ENCODE peak calls at places on chromosomes 16 and 17, in eight cellular contexts. One of them, this sample, is unnamed.

GRCh38 chr17:42849451-42850157 is 1.4 kb upstream of the AOC3 start:
- DNase-seq in skeletal muscle cell: no peak
- DNase-seq in midbrain: no peak
- DNase-seq in left cardiac atrium: no peak
- DNase-seq in fibroblast of mammary gland: no peak
- DNase-seq in stimulated activated CD8-positive, alpha-beta memory T cell treated with anti-CD3 and anti-CD28 coated beads, Interleukin-4, amount 100 ng/mL, for 1 hour: no peak
- DNase-seq in lung: no peak
- DNase-seq in aorta: no peak
- DNase-seq in this sample: no peak

GRCh38 chr17:35245196-35245486 is 2.3 kb downstream of the SLFN5 start:
- DNase-seq in lung: no peak
- DNase-seq in skeletal muscle cell: peak
- DNase-seq in aorta: no peak
- DNase-seq in left cardiac atrium: no peak
- DNase-seq in fibroblast of mammary gland: peak
- DNase-seq in midbrain: no peak
- DNase-seq in stimulated activated CD8-positive, alpha-beta memory T cell treated with anti-CD3 and anti-CD28 coated beads, Interleukin-4, amount 100 ng/mL, for 1 hour: no peak
- DNase-seq in this sample: no peak

GRCh38 chr17:55446581-55447205 is 25.1 kb upstream of the MMD start:
- DNase-seq in skeletal muscle cell: no peak
- DNase-seq in stimulated activated CD8-positive, alpha-beta memory T cell treated with anti-CD3 and anti-CD28 coated beads, Interleukin-4, amount 100 ng/mL, for 1 hour: no peak
- DNase-seq in lung: no peak
- DNase-seq in midbrain: no peak
- DNase-seq in aorta: no peak
- DNase-seq in fibroblast of mammary gland: no peak
- DNase-seq in left cardiac atrium: no peak
- DNase-seq in this sample: no peak

GRCh38 chr16:81337097-81337496 is 22.3 kb downstream of the GAN start:
- DNase-seq in midbrain: no peak
- DNase-seq in stimulated activated CD8-positive, alpha-beta memory T cell treated with anti-CD3 and anti-CD28 coated beads, Interleukin-4, amount 100 ng/mL, for 1 hour: no peak
- DNase-seq in skeletal muscle cell: no peak
- DNase-seq in aorta: no peak
- DNase-seq in left cardiac atrium: no peak
- DNase-seq in fibroblast of mammary gland: peak
- DNase-seq in lung: no peak
- DNase-seq in this sample: no peak

GRCh38 chr16:84885024-84885910 is 65.5 kb downstream of the CRISPLD2 start:
- DNase-seq in skeletal muscle cell: no peak
- DNase-seq in left cardiac atrium: peak
- DNase-seq in midbrain: peak
- DNase-seq in stimulated activated CD8-positive, alpha-beta memory T cell treated with anti-CD3 and anti-CD28 coated beads, Interleukin-4, amount 100 ng/mL, for 1 hour: no peak
- DNase-seq in lung: no peak
- DNase-seq in fibroblast of mammary gland: peak
- DNase-seq in aorta: no peak
- DNase-seq in this sample: no peak

GRCh38 chr17:27038676-27039075 is 255.2 kb upstream of the WSB1 start:
- DNase-seq in lung: no peak
- DNase-seq in fibroblast of mammary gland: no peak
- DNase-seq in stimulated activated CD8-positive, alpha-beta memory T cell treated with anti-CD3 and anti-CD28 coated beads, Interleukin-4, amount 100 ng/mL, for 1 hour: no peak
- DNase-seq in aorta: no peak
- DNase-seq in left cardiac atrium: no peak
- DNase-seq in skeletal muscle cell: no peak
- DNase-seq in midbrain: no peak
- DNase-seq in this sample: no peak

GRCh38 chr16:88688013-88688778 is 1.9 kb upstream of the SNAI3 start:
- DNase-seq in stimulated activated CD8-positive, alpha-beta memory T cell treated with anti-CD3 and anti-CD28 coated beads, Interleukin-4, amount 100 ng/mL, for 1 hour: no peak
- DNase-seq in lung: no peak
- DNase-seq in left cardiac atrium: no peak
- DNase-seq in aorta: no peak
- DNase-seq in fibroblast of mammary gland: no peak
- DNase-seq in skeletal muscle cell: no peak
- DNase-seq in midbrain: no peak
- DNase-seq in this sample: no peak

GRCh38 chr16:23567602-23568001 is 10.1 kb downstream of the UBFD1 start:
- DNase-seq in left cardiac atrium: no peak
- DNase-seq in stimulated activated CD8-positive, alpha-beta memory T cell treated with anti-CD3 and anti-CD28 coated beads, Interleukin-4, amount 100 ng/mL, for 1 hour: no peak
- DNase-seq in lung: no peak
- DNase-seq in skeletal muscle cell: no peak
- DNase-seq in midbrain: no peak
- DNase-seq in fibroblast of mammary gland: no peak
- DNase-seq in aorta: no peak
- DNase-seq in this sample: no peak

GRCh38 chr17:14688134-14688533 is 387.3 kb downstream of the HS3ST3B1 start:
- DNase-seq in skeletal muscle cell: no peak
- DNase-seq in midbrain: no peak
- DNase-seq in aorta: no peak
- DNase-seq in left cardiac atrium: no peak
- DNase-seq in stimulated activated CD8-positive, alpha-beta memory T cell treated with anti-CD3 and anti-CD28 coated beads, Interleukin-4, amount 100 ng/mL, for 1 hour: no peak
- DNase-seq in fibroblast of mammary gland: peak
- DNase-seq in lung: no peak
- DNase-seq in this sample: no peak

GRCh38 chr16:85202631-85203461 is 90.6 kb upstream of the CIBAR2 start:
- DNase-seq in skeletal muscle cell: peak
- DNase-seq in aorta: peak
- DNase-seq in fibroblast of mammary gland: peak
- DNase-seq in left cardiac atrium: peak
- DNase-seq in lung: peak
- DNase-seq in midbrain: peak
- DNase-seq in stimulated activated CD8-positive, alpha-beta memory T cell treated with anti-CD3 and anti-CD28 coated beads, Interleukin-4, amount 100 ng/mL, for 1 hour: no peak
- DNase-seq in this sample: no peak

GRCh38 chr16:84597518-84598390 is 20.1 kb downstream of the COTL1 start:
- DNase-seq in left cardiac atrium: no peak
- DNase-seq in skeletal muscle cell: no peak
- DNase-seq in stimulated activated CD8-positive, alpha-beta memory T cell treated with anti-CD3 and anti-CD28 coated beads, Interleukin-4, amount 100 ng/mL, for 1 hour: no peak
- DNase-seq in fibroblast of mammary gland: no peak
- DNase-seq in aorta: no peak
- DNase-seq in midbrain: no peak
- DNase-seq in lung: no peak
- DNase-seq in this sample: peak

GRCh38 chr16:14307059-14307531 is 236.0 kb downstream of the MRTFB start:
- DNase-seq in midbrain: no peak
- DNase-seq in aorta: peak
- DNase-seq in left cardiac atrium: no peak
- DNase-seq in lung: no peak
- DNase-seq in skeletal muscle cell: no peak
- DNase-seq in fibroblast of mammary gland: no peak
- DNase-seq in stimulated activated CD8-positive, alpha-beta memory T cell treated with anti-CD3 and anti-CD28 coated beads, Interleukin-4, amount 100 ng/mL, for 1 hour: no peak
- DNase-seq in this sample: no peak

GRCh38 chr17:16259926-16260325 is 42.9 kb downstream of the PIGL start:
- DNase-seq in aorta: no peak
- DNase-seq in skeletal muscle cell: no peak
- DNase-seq in lung: no peak
- DNase-seq in stimulated activated CD8-positive, alpha-beta memory T cell treated with anti-CD3 and anti-CD28 coated beads, Interleukin-4, amount 100 ng/mL, for 1 hour: no peak
- DNase-seq in midbrain: no peak
- DNase-seq in fibroblast of mammary gland: no peak
- DNase-seq in left cardiac atrium: no peak
- DNase-seq in this sample: no peak

GRCh38 chr17:4900231-4901107 is 1.1 kb downstream of the C17orf107 start:
- DNase-seq in aorta: no peak
- DNase-seq in left cardiac atrium: no peak
- DNase-seq in lung: no peak
- DNase-seq in fibroblast of mammary gland: no peak
- DNase-seq in skeletal muscle cell: no peak
- DNase-seq in stimulated activated CD8-positive, alpha-beta memory T cell treated with anti-CD3 and anti-CD28 coated beads, Interleukin-4, amount 100 ng/mL, for 1 hour: no peak
- DNase-seq in midbrain: no peak
- DNase-seq in this sample: no peak

GRCh38 chr17:3683054-3683511 is 12.9 kb downstream of the P2RX5 start:
- DNase-seq in skeletal muscle cell: no peak
- DNase-seq in midbrain: no peak
- DNase-seq in stimulated activated CD8-positive, alpha-beta memory T cell treated with anti-CD3 and anti-CD28 coated beads, Interleukin-4, amount 100 ng/mL, for 1 hour: no peak
- DNase-seq in fibroblast of mammary gland: peak
- DNase-seq in left cardiac atrium: no peak
- DNase-seq in lung: no peak
- DNase-seq in aorta: no peak
- DNase-seq in this sample: peak

GRCh38 chr16:58814348-58814801 is 80.3 kb upstream of the GOT2 start:
- DNase-seq in midbrain: peak
- DNase-seq in fibroblast of mammary gland: peak
- DNase-seq in aorta: no peak
- DNase-seq in stimulated activated CD8-positive, alpha-beta memory T cell treated with anti-CD3 and anti-CD28 coated beads, Interleukin-4, amount 100 ng/mL, for 1 hour: no peak
- DNase-seq in left cardiac atrium: peak
- DNase-seq in lung: no peak
- DNase-seq in skeletal muscle cell: no peak
- DNase-seq in this sample: peak

GRCh38 chr16:85422374-85423185 is 190.5 kb upstream of the GSE1 start:
- DNase-seq in midbrain: no peak
- DNase-seq in aorta: peak
- DNase-seq in left cardiac atrium: peak
- DNase-seq in lung: peak
- DNase-seq in stimulated activated CD8-positive, alpha-beta memory T cell treated with anti-CD3 and anti-CD28 coated beads, Interleukin-4, amount 100 ng/mL, for 1 hour: no peak
- DNase-seq in fibroblast of mammary gland: no peak
- DNase-seq in skeletal muscle cell: no peak
- DNase-seq in this sample: no peak

GRCh38 chr17:77436058-77436442 is 295.3 kb downstream of the SEC14L1 start:
- DNase-seq in skeletal muscle cell: no peak
- DNase-seq in stimulated activated CD8-positive, alpha-beta memory T cell treated with anti-CD3 and anti-CD28 coated beads, Interleukin-4, amount 100 ng/mL, for 1 hour: no peak
- DNase-seq in fibroblast of mammary gland: peak
- DNase-seq in lung: no peak
- DNase-seq in left cardiac atrium: peak
- DNase-seq in midbrain: no peak
- DNase-seq in aorta: no peak
- DNase-seq in this sample: no peak

This sample was measured in KG1.